ENCODE peak calls at places on chromosome 1, in eight cellular contexts. F is HFF-Myc, V is occipital lobe, G is endothelial cell, X is amygdala, U is amniotic stem cell, Z is mucosa of descending colon, N is right cardiac atrium. I is an unnamed sample.
A peak's percentile ranks its signal among the peaks of the same experiment; 100 is the strongest.

GRCh38 chr1:151790071-151790939 is at the start of gene TDRKH:
- DNase-seq in Z (peak; percentile 99), G (peak; percentile 97), U (peak; percentile 99), V (peak; percentile 98), N (peak; percentile 99), F (peak; percentile 92), X (peak; percentile 98), I (peak; percentile 98)

GRCh38 chr1:182681516-182681915 is 2.9 kb downstream of the RGS8 start:
- DNase-seq in X (no peak), U (no peak), Z (no peak), V (no peak), N (no peak), F (no peak), G (no peak), I (no peak)

GRCh38 chr1:159508951-159509350 is 26.9 kb downstream of the OR10J5 start:
- DNase-seq in F (no peak), G (no peak), N (no peak), U (no peak), V (no peak), Z (no peak), X (no peak), I (no peak)

GRCh38 chr1:178543291-178543609 is 30.3 kb downstream of the TEX35 start:
- DNase-seq in F (no peak), N (no peak), Z (no peak), X (no peak), G (no peak), U (no peak), V (no peak), I (no peak)

GRCh38 chr1:216310776-216311175 is 112.5 kb downstream of the USH2A start:
- DNase-seq in X (no peak), Z (no peak), U (no peak), V (no peak), G (peak; percentile 58), N (no peak), F (peak; percentile 12), I (peak; percentile 45)

GRCh38 chr1:236472850-236473788 is 50.7 kb upstream of the LGALS8 start:
- DNase-seq in Z (no peak), X (no peak), U (no peak), F (no peak), V (no peak), G (no peak), N (no peak), I (no peak)

GRCh38 chr1:167708940-167709389 is 12.8 kb upstream of the MPZL1 start:
- DNase-seq in N (no peak), F (no peak), V (no peak), U (no peak), X (no peak), G (peak; percentile 46), Z (no peak), I (no peak)

GRCh38 chr1:205444931-205445652 is 10.8 kb downstream of the BLACAT1 start:
- DNase-seq in U (no peak), F (no peak), V (peak; percentile 81), X (peak; percentile 75), N (peak; percentile 84), G (no peak), Z (peak; percentile 49), I (no peak)

GRCh38 chr1:169882039-169882511 is 11.6 kb downstream of the SCYL3 start:
- DNase-seq in U (no peak), Z (no peak), X (no peak), V (no peak), N (no peak), G (no peak), F (no peak), I (no peak)

GRCh38 chr1:110515896-110516295 is 3.1 kb downstream of the KCNA10 start:
- DNase-seq in G (no peak), Z (no peak), X (no peak), N (no peak), U (no peak), V (no peak), F (no peak), I (no peak)

GRCh38 chr1:173864179-173864867 is 3.5 kb downstream of the GAS5 start:
- DNase-seq in Z (no peak), F (no peak), U (no peak), N (no peak), X (no peak), V (no peak), G (no peak), I (no peak)

GRCh38 chr1:43452789-43453441 is 816 bp downstream of the HYI start:
- DNase-seq in Z (peak; percentile 54), X (peak; percentile 37), U (no peak), F (no peak), N (peak; percentile 79), G (no peak), V (no peak), I (peak; percentile 22)

GRCh38 chr1:36885537-36886441 is 148.5 kb downstream of the GRIK3 start:
- DNase-seq in X (no peak), Z (no peak), F (no peak), G (no peak), U (no peak), V (no peak), N (peak; percentile 81), I (no peak)

GRCh38 chr1:175097361-175097760 is 29.7 kb downstream of the TNN start:
- DNase-seq in V (no peak), X (no peak), G (no peak), F (no peak), Z (no peak), U (no peak), N (no peak), I (no peak)

GRCh38 chr1:216562383-216562782 is 139.1 kb upstream of the USH2A start:
- DNase-seq in X (no peak), U (no peak), V (no peak), Z (no peak), F (no peak), G (no peak), N (no peak), I (no peak)

GRCh38 chr1:244834596-244835275 is 722 bp upstream of the COX20 start:
- DNase-seq in V (peak; percentile 86), N (no peak), Z (peak; percentile 94), U (peak; percentile 81), F (peak; percentile 84), X (peak; percentile 94), G (peak; percentile 91), I (peak; percentile 65)

GRCh38 chr1:29490204-29490934 is 254.0 kb downstream of the PTPRU start:
- DNase-seq in Z (no peak), G (no peak), F (no peak), N (no peak), V (no peak), U (no peak), X (no peak), I (no peak)

GRCh38 chr1:2459757-2460156 is 16.3 kb upstream of the PLCH2 start:
- DNase-seq in V (peak; percentile 76), X (peak; percentile 79), N (peak; percentile 82), U (no peak), F (no peak), Z (no peak), G (no peak), I (no peak)

GRCh38 chr1:226568077-226568831 is 19.7 kb downstream of the STUM start:
- DNase-seq in F (no peak), Z (no peak), G (peak; percentile 26), X (no peak), U (no peak), N (peak; percentile 68), V (no peak), I (no peak)

GRCh38 chr1:176849281-176849680 is 315.2 kb downstream of the ASTN1 start:
- DNase-seq in F (no peak), N (no peak), X (no peak), V (no peak), G (no peak), Z (no peak), U (no peak), I (no peak)

GRCh38 chr1:164617607-164618564 is 58.9 kb downstream of the PBX1 start:
- DNase-seq in G (peak; percentile 48), Z (no peak), V (no peak), N (peak; percentile 64), X (peak; percentile 25), U (no peak), F (no peak), I (no peak)

GRCh38 chr1:154819628-154820590 is 50.2 kb downstream of the KCNN3 start:
- DNase-seq in Z (no peak), G (peak; percentile 61), V (no peak), F (no peak), X (no peak), N (no peak), U (no peak), I (no peak)

GRCh38 chr1:109239047-109239579 is 10.2 kb upstream of the CELSR2 start:
- DNase-seq in U (no peak), N (no peak), F (no peak), V (no peak), G (no peak), X (no peak), Z (no peak), I (no peak)

GRCh38 chr1:27602510-27603319 is 1.2 kb downstream of the AHDC1 start:
- DNase-seq in U (no peak), G (peak; percentile 55), X (peak; percentile 39), F (no peak), N (peak; percentile 88), V (no peak), Z (peak; percentile 75), I (no peak)

GRCh38 chr1:22048351-22049192 is 3.9 kb upstream of the CDC42 start:
- DNase-seq in G (no peak), V (no peak), F (no peak), X (no peak), U (no peak), N (no peak), Z (no peak), I (no peak)

GRCh38 chr1:236064674-236065508 is at the start of gene NID1:
- DNase-seq in V (no peak), G (peak; percentile 72), U (peak; percentile 50), X (peak; percentile 27), Z (peak; percentile 76), N (peak; percentile 95), F (no peak), I (peak; percentile 65)

GRCh38 chr1:200634449-200635122 is 14.0 kb upstream of the KIF14 start:
- DNase-seq in Z (no peak), G (no peak), U (no peak), X (no peak), N (no peak), F (no peak), V (no peak), I (no peak)

GRCh38 chr1:59139396-59139795 is 157.5 kb upstream of the FGGY start:
- DNase-seq in N (no peak), G (no peak), V (no peak), X (no peak), Z (no peak), U (no peak), F (no peak), I (no peak)

GRCh38 chr1:118503747-118504146 is 318.7 kb upstream of the SPAG17 start:
- DNase-seq in G (no peak), V (no peak), Z (no peak), U (no peak), X (no peak), N (no peak), F (no peak), I (no peak)

GRCh38 chr1:12196641-12197482 is 30.1 kb downstream of the TNFRSF1B start:
- DNase-seq in F (no peak), U (no peak), N (peak; percentile 77), G (no peak), V (no peak), Z (no peak), X (peak; percentile 13), I (no peak)

GRCh38 chr1:153619171-153619570 is 3.0 kb upstream of the S100A14 start:
- DNase-seq in N (no peak), G (no peak), X (no peak), V (no peak), Z (peak; percentile 24), U (no peak), F (no peak), I (no peak)